ENCODE peak calls at places on chromosomes 7 and 10, in ten cellular contexts. N is stimulated activated CD4-positive, alpha-beta T cell treated with anti-CD3 and anti-CD28 coated beads, Interleukin-12 subunit alpha, Interleukin-12 subunit beta, amount 100 ng/mL, for 48 hours; Y is activated CD8-positive, alpha-beta memory T cell treated with anti-CD3 and anti-CD28 coated beads for 48 hours; K is T-cell; W is tibial artery; H is left cardiac atrium; A is AG10803; X is H54; Q is mesenchymal stem cell; Z is pons. E is an unnamed sample.
A peak's percentile ranks its signal among the peaks of the same experiment; 100 is the strongest.

GRCh38 chr7:127920787-127921438 is 110.3 kb downstream of the LRRC4 start:
- DNase-seq in N (no peak), Y (no peak), K (no peak), W (no peak), H (no peak), A (peak; percentile 65), X (no peak), Q (peak; percentile 76), Z (no peak), E (no peak)

GRCh38 chr10:78868456-78868855 is 200.3 kb upstream of the ZMIZ1 start:
- DNase-seq in N (no peak), Y (no peak), K (no peak), W (no peak), H (no peak), A (no peak), X (no peak), Q (no peak), Z (no peak), E (no peak)

GRCh38 chr10:44965651-44966097 is 6.1 kb downstream of the RASSF4 start:
- DNase-seq in N (no peak), Y (no peak), K (no peak), W (peak; percentile 62), H (no peak), A (no peak), X (no peak), Q (no peak), Z (no peak), E (no peak)

GRCh38 chr10:86288695-86289576 is 77.7 kb downstream of the GRID1 start:
- DNase-seq in N (no peak), Y (no peak), K (no peak), W (peak; percentile 42), H (no peak), A (no peak), X (no peak), Q (no peak), Z (no peak), E (no peak)

GRCh38 chr10:6197274-6197673 is 5.5 kb upstream of the PFKFB3 start:
- DNase-seq in N (no peak), Y (no peak), K (no peak), W (no peak), H (no peak), A (no peak), X (no peak), Q (no peak), Z (no peak), E (no peak)

GRCh38 chr10:95388539-95388938 is 97.7 kb upstream of the PDLIM1 start:
- DNase-seq in N (no peak), Y (no peak), K (no peak), W (peak; percentile 79), H (no peak), A (no peak), X (no peak), Q (peak; percentile 32), Z (peak; percentile 73), E (no peak)

GRCh38 chr10:108465871-108466641 is 1301.5 kb upstream of the SORCS1 start:
- DNase-seq in N (no peak), Y (no peak), K (no peak), W (no peak), H (peak; percentile 50), A (peak; percentile 34), X (no peak), Q (peak; percentile 6), Z (no peak), E (peak; percentile 5)

GRCh38 chr7:69695998-69696657 is 97.9 kb downstream of the AUTS2 start:
- DNase-seq in N (no peak), Y (no peak), K (no peak), W (no peak), H (no peak), A (no peak), X (no peak), Q (no peak), Z (no peak), E (no peak)

GRCh38 chr10:88848499-88848898 is 3.1 kb downstream of the ANKRD22 start:
- DNase-seq in N (no peak), Y (no peak), K (no peak), W (no peak), H (no peak), A (peak; percentile 67), X (peak; percentile 12), Q (peak; percentile 61), Z (no peak), E (peak; percentile 48)

GRCh38 chr10:12852732-12853131 is 148.8 kb downstream of the CCDC3 start:
- DNase-seq in N (no peak), Y (no peak), K (no peak), W (no peak), H (no peak), A (peak; percentile 26), X (no peak), Q (no peak), Z (no peak), E (no peak)

GRCh38 chr10:77648472-77648871 is 10.9 kb upstream of the KCNMA1 start:
- DNase-seq in N (no peak), Y (no peak), K (no peak), W (no peak), H (no peak), A (no peak), X (no peak), Q (no peak), Z (no peak), E (no peak)

GRCh38 chr10:113982745-113983144 is 60.9 kb upstream of the ADRB1 start:
- DNase-seq in N (no peak), Y (no peak), K (no peak), W (no peak), H (no peak), A (no peak), X (no peak), Q (no peak), Z (no peak), E (no peak)

GRCh38 chr7:31782411-31782991 is 95.5 kb downstream of the PPP1R17 start:
- DNase-seq in N (no peak), Y (no peak), K (no peak), W (no peak), H (no peak), A (peak; percentile 68), X (peak; percentile 61), Q (peak; percentile 77), Z (peak; percentile 84), E (peak; percentile 47)

GRCh38 chr7:156823441-156823840 is 69.5 kb downstream of the LMBR1 start:
- DNase-seq in N (no peak), Y (no peak), K (no peak), W (no peak), H (no peak), A (peak; percentile 22), X (no peak), Q (no peak), Z (no peak), E (no peak)

GRCh38 chr10:86693721-86694369 is 25.5 kb downstream of the LDB3 start:
- DNase-seq in N (no peak), Y (peak; percentile 18), K (no peak), W (no peak), H (peak; percentile 60), A (peak; percentile 78), X (no peak), Q (peak; percentile 68), Z (no peak), E (peak; percentile 25)

GRCh38 chr10:81367132-81367531 is 507.9 kb upstream of the NRG3 start:
- DNase-seq in N (no peak), Y (no peak), K (no peak), W (no peak), H (no peak), A (no peak), X (no peak), Q (no peak), Z (no peak), E (no peak)

GRCh38 chr10:101903827-101904520 is 60.4 kb upstream of the KCNIP2 start:
- DNase-seq in N (peak; percentile 8), Y (no peak), K (no peak), W (no peak), H (no peak), A (no peak), X (no peak), Q (peak; percentile 61), Z (peak; percentile 69), E (no peak)

GRCh38 chr10:131653140-131653539 is 247.7 kb upstream of the PPP2R2D start:
- DNase-seq in N (no peak), Y (no peak), K (no peak), W (no peak), H (no peak), A (no peak), X (no peak), Q (no peak), Z (no peak), E (no peak)

GRCh38 chr7:4078580-4078979 is 603.5 kb upstream of the FOXK1 start:
- DNase-seq in N (no peak), Y (no peak), K (no peak), W (no peak), H (no peak), A (no peak), X (no peak), Q (no peak), Z (no peak), E (no peak)

GRCh38 chr7:50431316-50431715 is 18.8 kb downstream of the FIGNL1 start:
- DNase-seq in N (no peak), Y (no peak), K (no peak), W (no peak), H (no peak), A (no peak), X (no peak), Q (no peak), Z (no peak), E (no peak)

GRCh38 chr7:101775181-101775580 is 42.2 kb upstream of the CUX1 start:
- DNase-seq in N (no peak), Y (no peak), K (no peak), W (no peak), H (no peak), A (no peak), X (no peak), Q (no peak), Z (no peak), E (no peak)

GRCh38 chr10:404341-404740 is 269.1 kb downstream of the ZMYND11 start:
- DNase-seq in N (no peak), Y (no peak), K (no peak), W (no peak), H (no peak), A (peak; percentile 88), X (no peak), Q (peak; percentile 80), Z (no peak), E (no peak)

GRCh38 chr10:34001831-34002230 is 667.4 kb upstream of the NRP1 start:
- DNase-seq in N (no peak), Y (no peak), K (no peak), W (no peak), H (no peak), A (no peak), X (no peak), Q (no peak), Z (no peak), E (no peak)

GRCh38 chr10:59880976-59881510 is 25.3 kb downstream of the CCDC6 start:
- DNase-seq in N (peak; percentile 82), Y (peak; percentile 51), K (peak; percentile 45), W (no peak), H (no peak), A (no peak), X (no peak), Q (no peak), Z (no peak), E (no peak)

GRCh38 chr7:6221340-6222319 is 50.8 kb downstream of the CYTH3 start:
- DNase-seq in N (peak; percentile 33), Y (no peak), K (peak; percentile 43), W (no peak), H (no peak), A (no peak), X (peak; percentile 45), Q (peak; percentile 30), Z (no peak), E (no peak)

GRCh38 chr10:89303161-89303560 is 1.3 kb downstream of the IFIT2 start:
- DNase-seq in N (no peak), Y (no peak), K (no peak), W (no peak), H (no peak), A (no peak), X (no peak), Q (no peak), Z (peak; percentile 72), E (no peak)

GRCh38 chr10:4450981-4451501 is 375.0 kb upstream of the AKR1E2 start:
- DNase-seq in N (no peak), Y (no peak), K (no peak), W (no peak), H (no peak), A (peak; percentile 95), X (no peak), Q (peak; percentile 64), Z (no peak), E (no peak)

GRCh38 chr7:111532625-111533024 is 29.7 kb downstream of the IMMP2L start:
- DNase-seq in N (no peak), Y (no peak), K (no peak), W (peak; percentile 70), H (no peak), A (no peak), X (no peak), Q (peak; percentile 8), Z (peak; percentile 21), E (no peak)